ENCODE peak calls at places on chromosomes 4 and X, in four cellular contexts. One of them, this sample, is unnamed.

GRCh38 chr4:39429476-39430310 is 23.0 kb downstream of the KLB start:
- DNase-seq in endothelial cell of umbilical vein: no peak
- DNase-seq in A549: no peak
- DNase-seq in HepG2: peak; percentile 85
- DNase-seq in this sample: no peak

GRCh38 chr4:85370400-85371032 is 104.4 kb upstream of the ARHGAP24 start:
- DNase-seq in endothelial cell of umbilical vein: peak; percentile 40
- DNase-seq in A549: no peak
- DNase-seq in HepG2: peak; percentile 31
- DNase-seq in this sample: peak; percentile 69

GRCh38 chrX:44651347-44651746 is 108.7 kb upstream of the FUNDC1 start:
- DNase-seq in endothelial cell of umbilical vein: no peak
- DNase-seq in A549: no peak
- DNase-seq in HepG2: no peak
- DNase-seq in this sample: no peak

GRCh38 chr4:108385076-108385475 is 216.3 kb upstream of the LEF1 start:
- DNase-seq in endothelial cell of umbilical vein: no peak
- DNase-seq in A549: no peak
- DNase-seq in HepG2: no peak
- DNase-seq in this sample: no peak

GRCh38 chr4:140695483-140695882 is 60.7 kb downstream of the TBC1D9 start:
- DNase-seq in endothelial cell of umbilical vein: no peak
- DNase-seq in A549: no peak
- DNase-seq in HepG2: no peak
- DNase-seq in this sample: no peak

GRCh38 chrX:112642349-112642748 is 37.4 kb downstream of the LHFPL1 start:
- DNase-seq in endothelial cell of umbilical vein: peak; percentile 11
- DNase-seq in A549: peak; percentile 12
- DNase-seq in HepG2: peak; percentile 11
- DNase-seq in this sample: peak; percentile 50

GRCh38 chrX:109347618-109348017 is 134.3 kb downstream of the GUCY2F start:
- DNase-seq in endothelial cell of umbilical vein: peak; percentile 72
- DNase-seq in A549: no peak
- DNase-seq in HepG2: no peak
- DNase-seq in this sample: peak; percentile 45

GRCh38 chrX:129783176-129783776 is 3.5 kb downstream of the SASH3 start:
- DNase-seq in endothelial cell of umbilical vein: no peak
- DNase-seq in A549: no peak
- DNase-seq in HepG2: no peak
- DNase-seq in this sample: no peak

GRCh38 chr4:13109536-13109935 is 374.6 kb downstream of the RAB28 start:
- DNase-seq in endothelial cell of umbilical vein: no peak
- DNase-seq in A549: no peak
- DNase-seq in HepG2: no peak
- DNase-seq in this sample: no peak

GRCh38 chr4:182879913-182880312 is 37.3 kb downstream of the DCTD start:
- DNase-seq in endothelial cell of umbilical vein: no peak
- DNase-seq in A549: no peak
- DNase-seq in HepG2: no peak
- DNase-seq in this sample: no peak

GRCh38 chr4:127501103-127501502 is 131.7 kb upstream of the INTU start:
- DNase-seq in endothelial cell of umbilical vein: no peak
- DNase-seq in A549: no peak
- DNase-seq in HepG2: no peak
- DNase-seq in this sample: no peak

GRCh38 chr4:143352720-143353119 is 16.0 kb downstream of the GAB1 start:
- DNase-seq in endothelial cell of umbilical vein: no peak
- DNase-seq in A549: no peak
- DNase-seq in HepG2: no peak
- DNase-seq in this sample: no peak

GRCh38 chrX:111652719-111653118 is 28.3 kb upstream of the ALG13 start:
- DNase-seq in endothelial cell of umbilical vein: no peak
- DNase-seq in A549: no peak
- DNase-seq in HepG2: no peak
- DNase-seq in this sample: peak; percentile 20

GRCh38 chrX:8043121-8043520 is 115.9 kb upstream of the PNPLA4 start:
- DNase-seq in endothelial cell of umbilical vein: no peak
- DNase-seq in A549: no peak
- DNase-seq in HepG2: no peak
- DNase-seq in this sample: no peak

GRCh38 chr4:76690091-76690905 is 207.6 kb downstream of the SOWAHB start:
- DNase-seq in endothelial cell of umbilical vein: no peak
- DNase-seq in A549: peak; percentile 14
- DNase-seq in HepG2: no peak
- DNase-seq in this sample: no peak

DNA sequence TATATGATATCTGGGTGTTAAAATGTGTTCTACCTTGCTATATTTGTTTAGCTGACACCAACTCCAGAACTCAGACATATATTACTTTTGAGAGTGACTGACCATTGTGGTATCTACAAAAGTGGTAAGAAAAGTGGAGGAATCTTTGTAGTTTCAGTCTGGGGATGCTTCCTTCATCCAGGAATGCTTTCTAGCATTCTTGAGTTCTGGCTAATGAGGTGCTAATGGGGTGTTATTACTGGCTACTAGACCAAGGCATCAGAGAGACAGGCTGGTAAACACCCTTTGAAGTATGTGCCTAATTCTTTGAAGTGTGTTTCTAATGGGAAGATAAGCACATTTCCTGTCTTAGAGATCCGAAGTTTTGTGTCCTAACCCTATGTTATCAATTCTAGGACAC is 310.4 kb downstream of the SPRY1 start:
- DNase-seq in endothelial cell of umbilical vein: no peak
- DNase-seq in A549: no peak
- DNase-seq in HepG2: no peak
- DNase-seq in this sample: no peak
- TF ChIP-seq MYC in endothelial cell of umbilical vein: no peak
- TF ChIP-seq MYC in A549: no peak
- TF ChIP-seq MYC in HepG2: no peak
- TF ChIP-seq MYC in this sample: no peak

GRCh38 chrX:132488092-132488749 is 617 bp downstream of the MBNL3 start:
- DNase-seq in endothelial cell of umbilical vein: peak; percentile 37
- DNase-seq in A549: no peak
- DNase-seq in HepG2: no peak
- DNase-seq in this sample: peak; percentile 79
- TF ChIP-seq MAX in endothelial cell of umbilical vein: no peak
- TF ChIP-seq MAX in A549: no peak
- TF ChIP-seq MAX in HepG2: no peak
- TF ChIP-seq MAX in this sample: no peak

DNA sequence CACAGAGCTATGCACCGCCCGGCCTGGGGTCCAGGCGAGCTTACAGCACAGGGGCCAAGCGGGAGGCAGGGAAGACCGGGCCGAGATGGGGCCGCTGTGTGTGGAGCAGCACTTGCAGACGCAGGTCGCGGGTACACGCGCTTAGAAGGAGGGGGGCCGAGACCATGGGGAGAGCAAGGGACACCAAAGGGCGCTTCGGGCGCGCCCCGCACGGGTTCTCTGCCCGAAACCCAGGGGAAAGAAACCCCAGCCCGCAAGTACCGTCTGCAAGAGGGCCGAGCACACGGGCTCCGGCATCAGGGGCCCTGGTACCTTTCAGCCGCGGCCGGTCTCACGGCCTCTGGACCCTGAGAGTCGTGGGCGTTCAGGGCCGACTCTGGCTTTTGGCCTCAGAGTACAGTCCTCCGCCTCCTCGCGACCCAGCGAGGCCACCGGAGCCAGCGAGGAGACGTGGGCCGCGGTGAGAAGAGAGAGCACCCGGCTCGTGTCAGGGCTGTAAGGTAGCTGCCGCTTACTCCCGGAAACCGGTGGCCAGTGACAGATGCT is 337 bp downstream of the EOLA2 start:
- DNase-seq in endothelial cell of umbilical vein: no peak
- DNase-seq in A549: no peak
- DNase-seq in HepG2: no peak
- DNase-seq in this sample: peak; percentile 27
- TF ChIP-seq POLR2A in endothelial cell of umbilical vein: no peak
- TF ChIP-seq POLR2A in A549: no peak
- TF ChIP-seq POLR2A in HepG2: peak; percentile 67
- TF ChIP-seq POLR2A in this sample: no peak

GRCh38 chr4:75244325-75244724 is 269.9 kb downstream of the RCHY1 start:
- DNase-seq in endothelial cell of umbilical vein: no peak
- DNase-seq in A549: no peak
- DNase-seq in HepG2: no peak
- DNase-seq in this sample: no peak
- TF ChIP-seq MYC in endothelial cell of umbilical vein: no peak
- TF ChIP-seq MYC in A549: no peak
- TF ChIP-seq MYC in HepG2: no peak
- TF ChIP-seq MYC in this sample: no peak

GRCh38 chr4:59728496-59728895 is 1471.6 kb upstream of the ADGRL3 start:
- DNase-seq in endothelial cell of umbilical vein: no peak
- DNase-seq in A549: no peak
- DNase-seq in HepG2: no peak
- DNase-seq in this sample: no peak
- TF ChIP-seq MAX in endothelial cell of umbilical vein: no peak
- TF ChIP-seq MAX in A549: no peak
- TF ChIP-seq MAX in HepG2: no peak
- TF ChIP-seq MAX in this sample: no peak

DNA sequence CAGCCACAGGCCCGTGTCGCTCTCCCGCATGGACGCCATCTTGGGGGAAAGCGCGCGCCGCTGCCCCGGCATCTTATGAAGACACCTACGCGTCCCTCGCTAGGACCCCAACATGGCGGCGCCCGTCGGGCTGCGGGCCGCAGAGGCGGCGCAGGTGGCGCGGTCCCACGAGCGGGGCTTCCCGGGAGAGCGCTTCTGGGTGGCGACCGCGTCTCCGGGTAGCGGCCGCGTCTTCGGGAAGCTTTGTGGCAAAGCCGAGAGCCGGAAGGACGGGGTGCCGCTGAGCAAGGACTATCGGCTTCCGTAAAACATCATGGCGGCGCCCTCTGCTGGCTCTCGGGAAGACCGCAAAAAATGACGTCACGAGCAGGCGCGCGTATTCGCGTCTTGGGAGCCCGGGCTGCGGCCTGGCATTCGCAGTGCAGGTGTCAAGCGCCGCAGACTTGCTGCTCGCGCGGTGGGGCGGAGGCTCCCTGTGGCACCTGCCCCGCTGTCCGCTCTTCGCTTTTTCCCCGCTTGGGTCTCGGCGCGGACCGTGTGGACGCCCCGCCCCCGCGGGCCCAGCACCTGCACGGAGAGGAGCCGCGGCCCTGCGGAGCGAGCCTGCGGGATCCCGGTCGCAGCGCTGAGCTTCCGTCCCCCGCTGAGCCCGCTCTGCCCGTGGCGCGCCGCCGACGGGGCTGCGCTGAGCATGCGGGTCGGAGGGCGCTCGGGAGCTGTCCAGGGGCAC is at the start of gene NELFA:
- DNase-seq in endothelial cell of umbilical vein: peak; percentile 92
- DNase-seq in A549: peak; percentile 82
- DNase-seq in HepG2: peak; percentile 93
- DNase-seq in this sample: peak; percentile 98
- TF ChIP-seq POLR2A in endothelial cell of umbilical vein: peak; percentile 82
- TF ChIP-seq POLR2A in A549: peak; percentile 82
- TF ChIP-seq POLR2A in HepG2: peak; percentile 77
- TF ChIP-seq POLR2A in this sample: peak; percentile 90

GRCh38 chrX:49276671-49277519 is 7.3 kb downstream of the PPP1R3F start:
- DNase-seq in endothelial cell of umbilical vein: no peak
- DNase-seq in A549: no peak
- DNase-seq in HepG2: no peak
- DNase-seq in this sample: no peak
- TF ChIP-seq MYC in endothelial cell of umbilical vein: no peak
- TF ChIP-seq MYC in A549: no peak
- TF ChIP-seq MYC in HepG2: no peak
- TF ChIP-seq MYC in this sample: no peak

GRCh38 chr4:102807345-102807744 is 20.0 kb downstream of the UBE2D3 start:
- DNase-seq in endothelial cell of umbilical vein: no peak
- DNase-seq in A549: no peak
- DNase-seq in HepG2: no peak
- DNase-seq in this sample: no peak

GRCh38 chr4:102809190-102809589 is 18.2 kb downstream of the UBE2D3 start:
- DNase-seq in endothelial cell of umbilical vein: peak; percentile 66
- DNase-seq in A549: no peak
- DNase-seq in HepG2: no peak
- DNase-seq in this sample: peak; percentile 36

GRCh38 chr4:102808009-102808408 is 19.3 kb downstream of the UBE2D3 start:
- DNase-seq in endothelial cell of umbilical vein: no peak
- DNase-seq in A549: no peak
- DNase-seq in HepG2: no peak
- DNase-seq in this sample: no peak

DNA sequence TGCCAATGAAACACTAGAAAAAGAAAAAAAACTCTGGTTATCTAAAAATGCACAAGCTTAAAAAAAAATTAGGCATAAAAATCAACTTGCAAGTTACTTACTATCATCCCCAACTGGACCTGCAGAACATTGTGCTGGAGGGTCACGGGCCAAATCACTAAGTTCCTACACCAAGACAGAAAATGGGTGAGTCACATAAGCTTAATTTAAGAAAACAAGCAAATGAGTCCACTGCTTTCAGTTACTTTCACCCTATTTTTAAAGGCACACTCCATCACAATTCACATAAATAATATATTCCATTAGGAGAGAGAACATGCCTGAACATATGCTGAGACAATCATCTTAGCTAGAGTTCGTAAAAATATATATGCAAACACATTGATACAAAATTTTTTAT is 17.7 kb downstream of the UBE2D3 start:
- DNase-seq in endothelial cell of umbilical vein: peak; percentile 27
- DNase-seq in A549: no peak
- DNase-seq in HepG2: no peak
- DNase-seq in this sample: no peak
- TF ChIP-seq MAX in endothelial cell of umbilical vein: no peak
- TF ChIP-seq MAX in A549: no peak
- TF ChIP-seq MAX in HepG2: no peak
- TF ChIP-seq MAX in this sample: no peak

GRCh38 chrX:420496-421223 is 34.0 kb upstream of the PPP2R3B start:
- DNase-seq in endothelial cell of umbilical vein: no peak
- DNase-seq in A549: no peak
- DNase-seq in HepG2: no peak
- DNase-seq in this sample: no peak
- TF ChIP-seq POLR2A in endothelial cell of umbilical vein: no peak
- TF ChIP-seq POLR2A in A549: no peak
- TF ChIP-seq POLR2A in HepG2: no peak
- TF ChIP-seq POLR2A in this sample: no peak

GRCh38 chr4:102696763-102697162 is 64.0 kb downstream of the MANBA start:
- DNase-seq in endothelial cell of umbilical vein: no peak
- DNase-seq in A549: no peak
- DNase-seq in HepG2: no peak
- DNase-seq in this sample: no peak

GRCh38 chr4:102692474-102692873 is 68.3 kb downstream of the MANBA start:
- DNase-seq in endothelial cell of umbilical vein: no peak
- DNase-seq in A549: no peak
- DNase-seq in HepG2: no peak
- DNase-seq in this sample: no peak

GRCh38 chr4:102693266-102693850 is 67.4 kb downstream of the MANBA start:
- DNase-seq in endothelial cell of umbilical vein: no peak
- DNase-seq in A549: no peak
- DNase-seq in HepG2: no peak
- DNase-seq in this sample: no peak

DNA sequence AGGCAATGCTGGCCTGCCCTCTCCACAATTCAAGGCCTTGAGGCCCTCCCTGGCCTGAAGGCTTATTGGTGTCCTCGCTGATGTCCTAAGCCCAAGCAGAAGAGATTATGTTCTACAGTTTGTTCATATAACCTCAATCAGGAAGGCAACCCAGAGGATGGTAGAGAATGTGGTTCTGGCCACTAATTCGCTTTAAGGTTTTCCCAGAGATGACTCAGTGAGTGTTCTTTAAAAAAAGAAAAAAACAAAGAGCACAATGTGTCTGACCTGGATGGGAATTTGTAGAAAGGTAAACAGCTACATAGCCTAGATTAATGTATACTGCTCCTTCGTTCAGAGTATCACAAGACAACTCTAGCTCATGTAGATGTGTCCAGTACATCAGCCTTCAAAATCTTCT is 66.0 kb downstream of the MANBA start:
- DNase-seq in endothelial cell of umbilical vein: no peak
- DNase-seq in A549: no peak
- DNase-seq in HepG2: no peak
- DNase-seq in this sample: no peak
- TF ChIP-seq MYC in endothelial cell of umbilical vein: no peak
- TF ChIP-seq MYC in A549: no peak
- TF ChIP-seq MYC in HepG2: no peak
- TF ChIP-seq MYC in this sample: no peak

This sample was measured in NB4.